ENCODE peak calls at places on chromosomes 4 and X, in five cellular contexts. D, B, G, E and J are unnamed samples.

GRCh38 chr4:143360838-143361237 is 24.2 kb downstream of the GAB1 start:
- DNase-seq in D (no peak), E (no peak), G (peak), B (peak), J (no peak)

GRCh38 chr4:128288689-128289106 is 1.1 kb upstream of the PGRMC2 start:
- DNase-seq in E (no peak), D (no peak), G (peak), B (peak), J (peak)

GRCh38 chr4:134126955-134127354 is 74.6 kb downstream of the PABPC4L start:
- DNase-seq in G (no peak), E (no peak), B (no peak), D (no peak), J (no peak)

GRCh38 chrX:119512145-119512800 is 44.0 kb downstream of the SLC25A5 start:
- DNase-seq in B (peak), G (peak), E (peak), D (no peak), J (peak)

GRCh38 chr4:7344650-7345049 is 90.1 kb downstream of the PSAPL1 start:
- DNase-seq in B (no peak), G (peak), D (no peak), E (no peak), J (no peak)

GRCh38 chrX:32153586-32153985 is 1057.8 kb downstream of the DMD start:
- DNase-seq in E (no peak), D (no peak), B (no peak), G (no peak), J (no peak)

GRCh38 chr4:10456270-10457254 is 664 bp downstream of the ZNF518B start:
- DNase-seq in B (peak), D (no peak), E (no peak), G (peak), J (peak)

GRCh38 chrX:71143508-71143907 is 1.1 kb upstream of the NLGN3 start:
- DNase-seq in D (no peak), G (peak), B (peak), E (peak), J (peak)

GRCh38 chrX:138856881-138857280 is 145.4 kb upstream of the FGF13 start:
- DNase-seq in B (no peak), G (peak), E (no peak), D (no peak), J (no peak)

GRCh38 chr4:8585186-8585585 is 5.0 kb downstream of the GPR78 start:
- DNase-seq in D (no peak), B (no peak), E (no peak), G (no peak), J (no peak)

GRCh38 chrX:124228849-124229248 is 103.6 kb upstream of the TEX13D start:
- DNase-seq in G (no peak), B (no peak), D (no peak), E (no peak), J (no peak)

GRCh38 chrX:130770615-130771014 is 132.4 kb downstream of the ENOX2 start:
- DNase-seq in D (no peak), B (peak), E (no peak), G (peak), J (peak)

GRCh38 chr4:148065069-148065468 is 333.2 kb downstream of the ARHGAP10 start:
- DNase-seq in D (no peak), G (peak), E (no peak), B (peak), J (peak)

GRCh38 chr4:139858436-139859225 is 193.0 kb downstream of the MGST2 start:
- DNase-seq in B (no peak), G (peak), D (no peak), E (no peak), J (no peak)

GRCh38 chr4:98657531-98658286 is 702 bp downstream of the TSPAN5 start:
- DNase-seq in E (no peak), B (peak), G (peak), D (peak), J (peak)

GRCh38 chr4:2071912-2072867 is 13.1 kb downstream of the NAT8L start:
- DNase-seq in B (no peak), G (no peak), E (no peak), D (peak), J (no peak)

GRCh38 chr4:16967722-16968121 is 69.3 kb upstream of the LDB2 start:
- DNase-seq in G (peak), D (no peak), B (no peak), E (peak), J (no peak)

GRCh38 chr4:183100827-183101226 is 1.8 kb downstream of the WWC2 start:
- DNase-seq in D (no peak), G (no peak), E (no peak), B (no peak), J (no peak)
- H3K4me3 ChIP-seq in D (peak), G (peak), E (peak), B (peak), J (peak)

GRCh38 chrX:11759461-11760311 is 1.6 kb downstream of the MSL3 start:
- DNase-seq in G (peak), E (peak), B (peak), D (peak), J (peak)

GRCh38 chrX:11757397-11757728 is 674 bp upstream of the MSL3 start:
- DNase-seq in B (peak), D (no peak), G (no peak), E (no peak), J (no peak)

GRCh38 chrX:11759172-11759460 is 1.1 kb downstream of the MSL3 start:
- DNase-seq in B (no peak), D (no peak), G (no peak), E (no peak), J (no peak)

GRCh38 chrX:11757729-11758399 is at the start of gene MSL3:
- DNase-seq in B (peak), D (peak), G (peak), E (no peak), J (peak)

GRCh38 chrX:11758400-11759171 is 549 bp downstream of the MSL3 start:
- DNase-seq in G (peak), D (peak), B (peak), E (peak), J (peak)
- TF ChIP-seq CTCF in G (peak), D (peak), B (no peak), E (peak), J (no peak)

GRCh38 chr4:4368821-4369580 is 17.9 kb upstream of the NSG1 start:
- DNase-seq in E (no peak), G (no peak), B (no peak), D (no peak), J (no peak)

GRCh38 chr4:4361883-4362282 is 25.0 kb upstream of the NSG1 start:
- DNase-seq in D (no peak), B (no peak), G (no peak), E (no peak), J (no peak)

GRCh38 chr4:4362991-4363697 is 23.8 kb upstream of the NSG1 start:
- DNase-seq in B (no peak), D (no peak), E (no peak), G (no peak), J (no peak)

GRCh38 chr4:4364486-4365208 is 22.3 kb upstream of the NSG1 start:
- DNase-seq in D (no peak), B (no peak), E (no peak), G (no peak), J (no peak)

GRCh38 chr4:4364061-4364460 is 22.8 kb upstream of the NSG1 start:
- DNase-seq in E (no peak), B (no peak), D (no peak), G (no peak), J (no peak)
- H3K4me3 ChIP-seq in E (no peak), B (no peak), D (no peak), G (no peak), J (no peak)

GRCh38 chrX:97384685-97385084 is 501.0 kb downstream of the RPA4 start:
- DNase-seq in D (no peak), G (no peak), B (no peak), E (no peak), J (no peak)
- TF ChIP-seq CTCF in D (no peak), G (no peak), B (no peak), E (no peak), J (no peak)